ENCODE peak calls at places on chromosomes 1 and 21, in five cellular contexts. One of them, this sample, is unnamed. For H3K27me3, the result is how much of the 10 kb centered on the place peaks cover.

GRCh38 chr1:151371340-151371739 is 1.2 kb downstream of the SELENBP1 start:
- DNase-seq in endothelial cell of umbilical vein: no peak
- DNase-seq in IMR-90: peak
- DNase-seq in breast epithelium: no peak
- DNase-seq in MM.1S: no peak
- DNase-seq in this sample: no peak

GRCh38 chr1:12309783-12310742 is 80.2 kb downstream of the VPS13D start:
- DNase-seq in MM.1S: no peak
- DNase-seq in IMR-90: no peak
- DNase-seq in endothelial cell of umbilical vein: peak
- DNase-seq in breast epithelium: no peak
- DNase-seq in this sample: no peak

GRCh38 chr1:150165622-150166612 is 16.2 kb downstream of the PLEKHO1 start:
- DNase-seq in endothelial cell of umbilical vein: peak
- DNase-seq in IMR-90: peak
- DNase-seq in MM.1S: peak
- DNase-seq in breast epithelium: no peak
- DNase-seq in this sample: no peak

GRCh38 chr1:36287595-36287994 is 18.6 kb upstream of the SH3D21 start:
- DNase-seq in IMR-90: no peak
- DNase-seq in breast epithelium: no peak
- DNase-seq in endothelial cell of umbilical vein: no peak
- DNase-seq in MM.1S: no peak
- DNase-seq in this sample: no peak

GRCh38 chr1:96843196-96843595 is 121.6 kb downstream of the PTBP2 start:
- DNase-seq in endothelial cell of umbilical vein: no peak
- DNase-seq in breast epithelium: no peak
- DNase-seq in IMR-90: peak
- DNase-seq in MM.1S: no peak
- DNase-seq in this sample: no peak

GRCh38 chr21:30044447-30045064 is 104.8 kb upstream of the GRIK1 start:
- DNase-seq in MM.1S: peak
- DNase-seq in breast epithelium: no peak
- DNase-seq in IMR-90: peak
- DNase-seq in endothelial cell of umbilical vein: peak
- DNase-seq in this sample: peak

GRCh38 chr21:22585558-22585957 is 1587.3 kb downstream of the NCAM2 start:
- DNase-seq in breast epithelium: no peak
- DNase-seq in endothelial cell of umbilical vein: no peak
- DNase-seq in IMR-90: no peak
- DNase-seq in MM.1S: no peak
- DNase-seq in this sample: no peak

GRCh38 chr1:177611402-177611801 is 358.5 kb downstream of the SEC16B start:
- DNase-seq in endothelial cell of umbilical vein: no peak
- DNase-seq in MM.1S: no peak
- DNase-seq in breast epithelium: no peak
- DNase-seq in IMR-90: no peak
- DNase-seq in this sample: no peak

GRCh38 chr1:66374148-66374547 is 159.8 kb upstream of the SGIP1 start:
- DNase-seq in IMR-90: no peak
- DNase-seq in breast epithelium: no peak
- DNase-seq in endothelial cell of umbilical vein: no peak
- DNase-seq in MM.1S: peak
- DNase-seq in this sample: no peak

GRCh38 chr1:109926662-109927300 is 16.1 kb downstream of the CSF1 start:
- DNase-seq in breast epithelium: no peak
- DNase-seq in IMR-90: peak
- DNase-seq in endothelial cell of umbilical vein: no peak
- DNase-seq in MM.1S: no peak
- DNase-seq in this sample: no peak

GRCh38 chr1:160108888-160109662 is 6.5 kb upstream of the ATP1A2 start:
- DNase-seq in MM.1S: peak
- DNase-seq in breast epithelium: no peak
- DNase-seq in IMR-90: peak
- DNase-seq in endothelial cell of umbilical vein: peak
- DNase-seq in this sample: no peak

GRCh38 chr1:111739222-111739983 is at the start of gene INKA2:
- DNase-seq in endothelial cell of umbilical vein: peak
- DNase-seq in IMR-90: peak
- DNase-seq in MM.1S: peak
- DNase-seq in breast epithelium: peak
- DNase-seq in this sample: peak

GRCh38 chr1:234694661-234695060 is 84.7 kb upstream of the IRF2BP2 start:
- DNase-seq in breast epithelium: peak
- DNase-seq in endothelial cell of umbilical vein: no peak
- DNase-seq in MM.1S: no peak
- DNase-seq in IMR-90: no peak
- DNase-seq in this sample: no peak

GRCh38 chr1:91596474-91596873 is 95.8 kb downstream of the CDC7 start:
- DNase-seq in breast epithelium: no peak
- DNase-seq in endothelial cell of umbilical vein: no peak
- DNase-seq in IMR-90: peak
- DNase-seq in MM.1S: peak
- DNase-seq in this sample: no peak

GRCh38 chr1:91594383-91595065 is 93.9 kb downstream of the CDC7 start:
- DNase-seq in endothelial cell of umbilical vein: no peak
- DNase-seq in breast epithelium: no peak
- DNase-seq in MM.1S: no peak
- DNase-seq in IMR-90: no peak
- DNase-seq in this sample: no peak

GRCh38 chr1:91592716-91593477 is 92.2 kb downstream of the CDC7 start:
- DNase-seq in IMR-90: no peak
- DNase-seq in endothelial cell of umbilical vein: no peak
- DNase-seq in MM.1S: no peak
- DNase-seq in breast epithelium: no peak
- DNase-seq in this sample: no peak

GRCh38 chr1:91600431-91601330 is 100.0 kb downstream of the CDC7 start:
- DNase-seq in breast epithelium: no peak
- DNase-seq in MM.1S: no peak
- DNase-seq in IMR-90: no peak
- DNase-seq in endothelial cell of umbilical vein: no peak
- DNase-seq in this sample: no peak

DNA sequence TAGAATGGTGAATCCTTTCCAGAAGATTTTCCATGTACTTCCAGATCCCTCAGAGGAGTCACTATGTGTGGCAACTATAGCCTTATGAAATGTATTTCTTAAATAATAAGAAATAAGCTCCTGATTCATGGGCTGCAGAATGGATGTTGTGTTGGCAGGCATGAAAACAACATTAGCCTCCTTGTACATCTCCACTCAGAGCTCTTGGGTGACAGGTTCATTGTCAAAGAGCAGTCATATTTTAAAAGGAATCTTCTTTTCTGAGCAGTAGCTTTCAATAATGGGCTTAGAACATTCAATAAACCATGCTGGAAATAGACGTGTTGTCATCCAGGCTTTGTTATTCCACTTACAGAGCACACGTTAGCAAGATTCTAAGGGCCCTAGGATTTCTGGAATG is 96.6 kb downstream of the CDC7 start:
- DNase-seq in IMR-90: no peak
- DNase-seq in endothelial cell of umbilical vein: no peak
- DNase-seq in MM.1S: no peak
- DNase-seq in breast epithelium: no peak
- DNase-seq in this sample: no peak
- H3K4me3 ChIP-seq in IMR-90: no peak
- H3K4me3 ChIP-seq in endothelial cell of umbilical vein: no peak
- H3K4me3 ChIP-seq in MM.1S: no peak
- H3K4me3 ChIP-seq in breast epithelium: no peak
- H3K4me3 ChIP-seq in this sample: no peak

GRCh38 chr1:243431591-243431990 is 175.8 kb downstream of the SDCCAG8 start:
- DNase-seq in IMR-90: no peak
- DNase-seq in endothelial cell of umbilical vein: no peak
- DNase-seq in breast epithelium: no peak
- DNase-seq in MM.1S: no peak
- DNase-seq in this sample: no peak
- H3K27ac ChIP-seq in IMR-90: no peak
- H3K27ac ChIP-seq in endothelial cell of umbilical vein: no peak
- H3K27ac ChIP-seq in breast epithelium: no peak
- H3K27ac ChIP-seq in MM.1S: no peak
- H3K27ac ChIP-seq in this sample: no peak

GRCh38 chr1:230312676-230313075 is 113.5 kb downstream of the PGBD5 start:
- DNase-seq in endothelial cell of umbilical vein: no peak
- DNase-seq in MM.1S: no peak
- DNase-seq in IMR-90: no peak
- DNase-seq in breast epithelium: no peak
- DNase-seq in this sample: no peak
- H3K27me3 ChIP-seq in endothelial cell of umbilical vein: under half
- H3K27me3 ChIP-seq in MM.1S: under half
- H3K27me3 ChIP-seq in IMR-90: under half
- H3K27me3 ChIP-seq in breast epithelium: under half
- H3K27me3 ChIP-seq in this sample: under half

DNA sequence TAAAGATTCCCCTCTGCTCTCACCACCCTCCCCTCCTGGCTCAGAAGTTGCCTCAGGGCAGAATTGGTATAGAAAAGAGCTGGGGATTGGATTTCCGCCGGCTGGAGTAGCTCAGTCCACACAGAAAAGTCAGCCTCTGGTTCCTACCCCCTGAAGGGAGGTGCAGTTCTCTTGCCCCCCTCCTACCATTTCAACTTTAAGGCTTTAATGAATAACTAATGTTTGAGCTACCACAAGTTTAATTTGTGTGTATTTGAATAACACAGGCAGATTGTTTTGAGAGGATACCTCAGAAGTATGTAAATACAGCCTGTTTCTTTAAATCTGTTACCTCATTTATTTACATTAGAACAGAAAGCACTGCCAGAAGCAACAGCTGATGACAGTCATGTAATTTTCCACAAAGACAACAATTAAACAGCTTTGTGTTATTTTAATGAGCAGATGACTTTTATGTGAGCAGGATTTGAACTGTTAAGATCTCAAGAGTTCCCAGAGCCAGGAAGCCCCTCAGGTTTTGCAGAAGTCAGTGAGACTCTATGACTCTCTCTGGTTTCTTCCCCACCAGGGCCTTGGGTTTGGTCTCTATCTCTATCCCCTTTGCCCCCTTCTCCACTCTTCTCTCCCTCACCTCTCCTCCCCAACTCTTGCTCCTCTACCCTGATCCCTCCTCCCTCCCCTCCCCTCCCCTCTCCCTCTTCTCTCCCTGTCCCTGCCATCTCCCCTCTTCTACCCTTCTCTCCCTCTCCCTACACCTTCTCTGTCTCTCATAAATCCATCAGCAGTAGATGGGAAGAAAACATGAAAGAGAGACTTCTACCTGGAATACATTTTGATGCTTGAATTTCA is 26.3 kb downstream of the DUSP10 start:
- DNase-seq in MM.1S: no peak
- DNase-seq in endothelial cell of umbilical vein: peak
- DNase-seq in breast epithelium: no peak
- DNase-seq in IMR-90: peak
- DNase-seq in this sample: peak
- H3K4me3 ChIP-seq in MM.1S: no peak
- H3K4me3 ChIP-seq in endothelial cell of umbilical vein: no peak
- H3K4me3 ChIP-seq in breast epithelium: no peak
- H3K4me3 ChIP-seq in IMR-90: no peak
- H3K4me3 ChIP-seq in this sample: no peak

DNA sequence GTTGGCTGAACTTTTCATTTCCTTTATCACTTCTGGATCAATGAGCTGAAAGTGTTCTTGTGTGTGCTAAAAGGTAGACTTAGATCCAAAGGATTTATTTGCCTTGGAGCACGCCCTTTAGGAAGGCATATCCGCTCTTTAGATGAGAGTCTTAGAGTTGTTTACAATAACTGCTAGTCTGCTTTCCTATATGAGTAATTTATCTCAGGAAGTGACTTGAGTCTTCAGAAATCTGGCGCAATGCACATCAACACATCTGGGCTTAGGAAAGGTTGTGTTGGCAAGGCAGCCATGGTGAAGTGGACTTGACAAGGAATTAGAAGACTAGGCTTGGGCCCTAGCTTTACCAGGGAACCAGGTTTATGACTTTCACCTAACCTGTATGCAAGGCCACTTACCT is 204.1 kb upstream of the PTGFR start:
- DNase-seq in MM.1S: no peak
- DNase-seq in IMR-90: peak
- DNase-seq in breast epithelium: no peak
- DNase-seq in endothelial cell of umbilical vein: peak
- DNase-seq in this sample: no peak
- H3K27ac ChIP-seq in MM.1S: no peak
- H3K27ac ChIP-seq in IMR-90: peak
- H3K27ac ChIP-seq in breast epithelium: no peak
- H3K27ac ChIP-seq in endothelial cell of umbilical vein: peak
- H3K27ac ChIP-seq in this sample: no peak

GRCh38 chr1:20386682-20387081 is 96.0 kb downstream of the VWA5B1 start:
- DNase-seq in endothelial cell of umbilical vein: no peak
- DNase-seq in IMR-90: no peak
- DNase-seq in breast epithelium: no peak
- DNase-seq in MM.1S: no peak
- DNase-seq in this sample: no peak
- H3K27me3 ChIP-seq in endothelial cell of umbilical vein: under half
- H3K27me3 ChIP-seq in IMR-90: half or more
- H3K27me3 ChIP-seq in breast epithelium: under half
- H3K27me3 ChIP-seq in MM.1S: half or more
- H3K27me3 ChIP-seq in this sample: under half

DNA sequence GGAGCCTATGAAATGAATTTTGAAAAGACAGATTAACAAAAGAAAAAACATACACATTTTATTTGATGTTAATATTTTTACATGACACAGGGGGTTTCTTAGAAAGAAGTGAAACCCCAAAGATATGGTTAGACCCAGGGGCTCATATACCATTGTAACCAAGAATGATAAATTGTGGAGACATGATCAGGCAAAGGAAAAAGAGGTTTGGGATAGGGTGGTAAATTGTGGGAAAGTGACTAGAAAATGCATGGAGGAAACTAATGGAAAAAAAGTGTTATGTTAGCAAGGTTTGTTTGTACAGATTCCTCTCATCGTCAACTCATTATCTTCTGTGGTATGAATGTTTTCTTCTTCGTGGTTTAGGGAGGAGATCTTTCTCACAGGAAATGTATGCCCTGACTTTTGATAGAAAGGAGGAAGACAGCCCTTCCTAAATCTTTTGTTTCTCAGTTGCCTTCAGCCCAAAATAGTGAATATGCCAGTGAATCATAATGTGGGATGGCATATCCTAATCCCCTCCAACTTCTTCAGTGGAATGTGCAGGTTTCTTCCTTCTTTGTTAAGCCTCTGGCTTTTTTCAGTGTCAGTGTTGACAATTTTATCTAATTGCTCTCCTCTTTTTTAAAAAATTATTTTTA is 140.4 kb upstream of the UBE2U start:
- DNase-seq in MM.1S: no peak
- DNase-seq in IMR-90: peak
- DNase-seq in endothelial cell of umbilical vein: no peak
- DNase-seq in breast epithelium: no peak
- DNase-seq in this sample: no peak
- H3K4me3 ChIP-seq in MM.1S: no peak
- H3K4me3 ChIP-seq in IMR-90: no peak
- H3K4me3 ChIP-seq in endothelial cell of umbilical vein: no peak
- H3K4me3 ChIP-seq in breast epithelium: no peak
- H3K4me3 ChIP-seq in this sample: no peak

GRCh38 chr1:54405894-54406293 is 300 bp downstream of the SSBP3 start:
- DNase-seq in breast epithelium: no peak
- DNase-seq in endothelial cell of umbilical vein: no peak
- DNase-seq in IMR-90: no peak
- DNase-seq in MM.1S: no peak
- DNase-seq in this sample: no peak
- H3K27ac ChIP-seq in breast epithelium: peak
- H3K27ac ChIP-seq in endothelial cell of umbilical vein: no peak
- H3K27ac ChIP-seq in IMR-90: no peak
- H3K27ac ChIP-seq in MM.1S: no peak
- H3K27ac ChIP-seq in this sample: no peak

This sample was measured in iPS DF 6.9.